ENCODE peak calls at places on chromosomes 16 and 17, in nine cellular contexts. One of them, this sample, is unnamed.

GRCh38 chr16:82456683-82457082 is 170.1 kb upstream of the CDH13 start:
- DNase-seq in GM12878: no peak
- DNase-seq in PC-3: peak; percentile 55
- DNase-seq in fibroblast of lung: peak; percentile 47
- DNase-seq in HCT116: peak; percentile 57
- DNase-seq in DND-41: peak; percentile 59
- DNase-seq in H9: peak; percentile 72
- DNase-seq in IMR-90: peak; percentile 36
- DNase-seq in MM.1S: peak; percentile 39
- DNase-seq in this sample: peak; percentile 10

GRCh38 chr16:3963203-3963602 is 82.7 kb upstream of the CREBBP start:
- DNase-seq in GM12878: no peak
- DNase-seq in PC-3: no peak
- DNase-seq in fibroblast of lung: no peak
- DNase-seq in HCT116: no peak
- DNase-seq in DND-41: no peak
- DNase-seq in H9: no peak
- DNase-seq in IMR-90: no peak
- DNase-seq in MM.1S: no peak
- DNase-seq in this sample: no peak

GRCh38 chr17:40538019-40538935 is 27.0 kb downstream of the CCR7 start:
- DNase-seq in GM12878: no peak
- DNase-seq in PC-3: no peak
- DNase-seq in fibroblast of lung: peak; percentile 65
- DNase-seq in HCT116: no peak
- DNase-seq in DND-41: peak; percentile 68
- DNase-seq in H9: no peak
- DNase-seq in IMR-90: peak; percentile 43
- DNase-seq in MM.1S: no peak
- DNase-seq in this sample: no peak

GRCh38 chr17:41467546-41467945 is 360 bp upstream of the KRT32 start:
- DNase-seq in GM12878: no peak
- DNase-seq in PC-3: no peak
- DNase-seq in fibroblast of lung: peak; percentile 66
- DNase-seq in HCT116: no peak
- DNase-seq in DND-41: no peak
- DNase-seq in H9: no peak
- DNase-seq in IMR-90: no peak
- DNase-seq in MM.1S: no peak
- DNase-seq in this sample: no peak

GRCh38 chr17:14745122-14745521 is 444.2 kb downstream of the HS3ST3B1 start:
- DNase-seq in GM12878: no peak
- DNase-seq in PC-3: peak; percentile 71
- DNase-seq in fibroblast of lung: no peak
- DNase-seq in HCT116: no peak
- DNase-seq in DND-41: no peak
- DNase-seq in H9: no peak
- DNase-seq in IMR-90: peak; percentile 46
- DNase-seq in MM.1S: no peak
- DNase-seq in this sample: no peak

GRCh38 chr16:55294947-55295346 is 29.1 kb upstream of the IRX6 start:
- DNase-seq in GM12878: no peak
- DNase-seq in PC-3: no peak
- DNase-seq in fibroblast of lung: peak; percentile 36
- DNase-seq in HCT116: no peak
- DNase-seq in DND-41: no peak
- DNase-seq in H9: no peak
- DNase-seq in IMR-90: no peak
- DNase-seq in MM.1S: no peak
- DNase-seq in this sample: no peak

GRCh38 chr17:39653662-39654331 is 11.4 kb upstream of the TCAP start:
- DNase-seq in GM12878: no peak
- DNase-seq in PC-3: peak; percentile 48
- DNase-seq in fibroblast of lung: no peak
- DNase-seq in HCT116: no peak
- DNase-seq in DND-41: peak; percentile 76
- DNase-seq in H9: peak; percentile 90
- DNase-seq in IMR-90: no peak
- DNase-seq in MM.1S: peak; percentile 52
- DNase-seq in this sample: no peak

GRCh38 chr16:70740919-70741778 is 55.3 kb upstream of the MTSS2 start:
- DNase-seq in GM12878: no peak
- DNase-seq in PC-3: no peak
- DNase-seq in fibroblast of lung: peak; percentile 55
- DNase-seq in HCT116: no peak
- DNase-seq in DND-41: no peak
- DNase-seq in H9: no peak
- DNase-seq in IMR-90: peak; percentile 87
- DNase-seq in MM.1S: no peak
- DNase-seq in this sample: no peak

GRCh38 chr17:59561042-59561441 is 4.4 kb upstream of the DHX40 start:
- DNase-seq in GM12878: no peak
- DNase-seq in PC-3: peak; percentile 61
- DNase-seq in fibroblast of lung: no peak
- DNase-seq in HCT116: peak; percentile 65
- DNase-seq in DND-41: peak; percentile 10
- DNase-seq in H9: peak; percentile 56
- DNase-seq in IMR-90: peak; percentile 3
- DNase-seq in MM.1S: peak; percentile 23
- DNase-seq in this sample: no peak

GRCh38 chr17:45168991-45169752 is 7.5 kb downstream of the HEXIM2 start:
- DNase-seq in GM12878: no peak
- DNase-seq in PC-3: no peak
- DNase-seq in fibroblast of lung: no peak
- DNase-seq in HCT116: no peak
- DNase-seq in DND-41: no peak
- DNase-seq in H9: peak; percentile 90
- DNase-seq in IMR-90: no peak
- DNase-seq in MM.1S: no peak
- DNase-seq in this sample: no peak

GRCh38 chr17:37056622-37057021 is 107.9 kb downstream of the AATF start:
- DNase-seq in GM12878: no peak
- DNase-seq in PC-3: no peak
- DNase-seq in fibroblast of lung: no peak
- DNase-seq in HCT116: no peak
- DNase-seq in DND-41: no peak
- DNase-seq in H9: no peak
- DNase-seq in IMR-90: no peak
- DNase-seq in MM.1S: no peak
- DNase-seq in this sample: no peak

GRCh38 chr16:27495191-27495590 is 54.5 kb downstream of the GTF3C1 start:
- DNase-seq in GM12878: no peak
- DNase-seq in PC-3: no peak
- DNase-seq in fibroblast of lung: peak; percentile 92
- DNase-seq in HCT116: no peak
- DNase-seq in DND-41: no peak
- DNase-seq in H9: no peak
- DNase-seq in IMR-90: peak; percentile 85
- DNase-seq in MM.1S: no peak
- DNase-seq in this sample: no peak
- H3K9ac ChIP-seq in GM12878: no peak overlapping the region
- H3K9ac ChIP-seq in PC-3: no peak overlapping the region
- H3K9ac ChIP-seq in fibroblast of lung: peak overlapping the region; percentile 7
- H3K9ac ChIP-seq in HCT116: no peak overlapping the region
- H3K9ac ChIP-seq in DND-41: no peak overlapping the region
- H3K9ac ChIP-seq in H9: no peak overlapping the region
- H3K9ac ChIP-seq in IMR-90: no peak overlapping the region
- H3K9ac ChIP-seq in MM.1S: no peak overlapping the region
- H3K9ac ChIP-seq in this sample: no peak overlapping the region

GRCh38 chr17:6756425-6757012 is 673 bp downstream of the XAF1 start:
- DNase-seq in GM12878: no peak
- DNase-seq in PC-3: no peak
- DNase-seq in fibroblast of lung: no peak
- DNase-seq in HCT116: no peak
- DNase-seq in DND-41: peak; percentile 33
- DNase-seq in H9: no peak
- DNase-seq in IMR-90: no peak
- DNase-seq in MM.1S: no peak
- DNase-seq in this sample: no peak
- H3K27ac ChIP-seq in GM12878: peak overlapping the region; percentile 97
- H3K27ac ChIP-seq in PC-3: no peak overlapping the region
- H3K27ac ChIP-seq in fibroblast of lung: peak overlapping the region; percentile 92
- H3K27ac ChIP-seq in HCT116: no peak overlapping the region
- H3K27ac ChIP-seq in DND-41: peak overlapping the region; percentile 83
- H3K27ac ChIP-seq in H9: no peak overlapping the region
- H3K27ac ChIP-seq in IMR-90: no peak overlapping the region
- H3K27ac ChIP-seq in MM.1S: no peak overlapping the region
- H3K27ac ChIP-seq in this sample: no peak overlapping the region

DNA sequence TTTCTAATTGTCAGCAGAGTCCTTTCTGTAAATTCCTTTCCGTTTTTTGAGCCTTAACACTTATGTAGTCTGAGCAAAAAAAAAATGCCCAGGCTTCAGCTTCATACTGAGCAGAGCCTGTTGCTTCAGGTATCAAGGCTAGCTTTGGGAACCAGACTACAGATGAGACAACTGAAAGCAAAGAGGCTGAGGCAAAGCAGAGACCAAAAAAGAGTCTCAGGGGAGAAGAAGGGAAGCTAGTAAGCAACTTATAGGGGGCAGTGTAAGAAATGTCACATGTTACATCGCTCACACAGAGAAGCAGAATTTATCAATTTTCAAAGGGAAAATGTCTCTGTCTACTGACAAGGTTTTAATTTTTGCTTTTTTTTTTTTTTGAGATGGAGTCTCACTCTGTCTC is 3.3 kb downstream of the HASPIN start:
- DNase-seq in GM12878: peak; percentile 45
- DNase-seq in PC-3: no peak
- DNase-seq in fibroblast of lung: no peak
- DNase-seq in HCT116: no peak
- DNase-seq in DND-41: no peak
- DNase-seq in H9: no peak
- DNase-seq in IMR-90: no peak
- DNase-seq in MM.1S: no peak
- DNase-seq in this sample: no peak
- H3K9ac ChIP-seq in GM12878: peak overlapping the region; percentile 16
- H3K9ac ChIP-seq in PC-3: no peak overlapping the region
- H3K9ac ChIP-seq in fibroblast of lung: no peak overlapping the region
- H3K9ac ChIP-seq in HCT116: no peak overlapping the region
- H3K9ac ChIP-seq in DND-41: no peak overlapping the region
- H3K9ac ChIP-seq in H9: no peak overlapping the region
- H3K9ac ChIP-seq in IMR-90: no peak overlapping the region
- H3K9ac ChIP-seq in MM.1S: no peak overlapping the region
- H3K9ac ChIP-seq in this sample: no peak overlapping the region

GRCh38 chr16:67571981-67572431 is 9.7 kb downstream of the CTCF start:
- DNase-seq in GM12878: no peak
- DNase-seq in PC-3: no peak
- DNase-seq in fibroblast of lung: peak; percentile 82
- DNase-seq in HCT116: no peak
- DNase-seq in DND-41: no peak
- DNase-seq in H9: no peak
- DNase-seq in IMR-90: peak; percentile 81
- DNase-seq in MM.1S: no peak
- DNase-seq in this sample: no peak
- H3K27ac ChIP-seq in GM12878: no peak overlapping the region
- H3K27ac ChIP-seq in PC-3: no peak overlapping the region
- H3K27ac ChIP-seq in fibroblast of lung: peak overlapping the region; percentile 41
- H3K27ac ChIP-seq in HCT116: no peak overlapping the region
- H3K27ac ChIP-seq in DND-41: no peak overlapping the region
- H3K27ac ChIP-seq in H9: no peak overlapping the region
- H3K27ac ChIP-seq in IMR-90: peak overlapping the region; percentile 73
- H3K27ac ChIP-seq in MM.1S: no peak overlapping the region
- H3K27ac ChIP-seq in this sample: peak overlapping the region; percentile 91

This sample was measured in SK-N-MC.